ENCODE peak calls at places on chromosomes 4 and X, in four cellular contexts. One of them, this sample, is unnamed.

GRCh38 chr4:183722738-183723560 is 63.9 kb downstream of the TRAPPC11 start:
- DNase-seq in SK-N-SH: peak
- DNase-seq in HepG2: no peak
- DNase-seq in K562: no peak
- DNase-seq in this sample: peak

GRCh38 chr4:1345905-1346780 is 865 bp upstream of the UVSSA start:
- DNase-seq in K562: peak
- DNase-seq in SK-N-SH: peak
- DNase-seq in HepG2: peak
- DNase-seq in this sample: no peak

GRCh38 chr4:159766241-159766640 is 663.4 kb downstream of the RAPGEF2 start:
- DNase-seq in HepG2: peak
- DNase-seq in SK-N-SH: no peak
- DNase-seq in K562: no peak
- DNase-seq in this sample: no peak

GRCh38 chr4:157270552-157270951 is 50.0 kb downstream of the GRIA2 start:
- DNase-seq in K562: no peak
- DNase-seq in HepG2: no peak
- DNase-seq in SK-N-SH: no peak
- DNase-seq in this sample: no peak

GRCh38 chr4:180558427-180558826 is 1684.8 kb upstream of the TENM3 start:
- DNase-seq in K562: no peak
- DNase-seq in SK-N-SH: no peak
- DNase-seq in HepG2: no peak
- DNase-seq in this sample: no peak

GRCh38 chrX:40109288-40110008 is 11.7 kb upstream of the BCOR start:
- DNase-seq in K562: peak
- DNase-seq in SK-N-SH: peak
- DNase-seq in HepG2: peak
- DNase-seq in this sample: no peak

GRCh38 chrX:153643431-153644351 is 3.3 kb upstream of the DUSP9 start:
- DNase-seq in SK-N-SH: peak
- DNase-seq in K562: peak
- DNase-seq in HepG2: no peak
- DNase-seq in this sample: no peak

GRCh38 chrX:77640702-77641101 is 145.3 kb downstream of the ATRX start:
- DNase-seq in K562: no peak
- DNase-seq in SK-N-SH: no peak
- DNase-seq in HepG2: no peak
- DNase-seq in this sample: peak

GRCh38 chr4:1192091-1192492 is 19.7 kb upstream of the SPON2 start:
- DNase-seq in HepG2: no peak
- DNase-seq in SK-N-SH: peak
- DNase-seq in K562: no peak
- DNase-seq in this sample: no peak

GRCh38 chrX:17078031-17078730 is 131.7 kb downstream of the REPS2 start:
- DNase-seq in HepG2: no peak
- DNase-seq in K562: no peak
- DNase-seq in SK-N-SH: no peak
- DNase-seq in this sample: no peak

GRCh38 chr4:39227906-39228305 is 45.6 kb downstream of the WDR19 start:
- DNase-seq in K562: no peak
- DNase-seq in SK-N-SH: no peak
- DNase-seq in HepG2: no peak
- DNase-seq in this sample: no peak

GRCh38 chr4:18847276-18847890 is 825.8 kb upstream of the LCORL start:
- DNase-seq in HepG2: no peak
- DNase-seq in K562: no peak
- DNase-seq in SK-N-SH: no peak
- DNase-seq in this sample: no peak

GRCh38 chr4:177554966-177555574 is 112.8 kb upstream of the AGA start:
- DNase-seq in K562: peak
- DNase-seq in HepG2: no peak
- DNase-seq in SK-N-SH: peak
- DNase-seq in this sample: no peak

GRCh38 chr4:2712261-2712842 is 43.8 kb downstream of the TNIP2 start:
- DNase-seq in HepG2: no peak
- DNase-seq in SK-N-SH: no peak
- DNase-seq in K562: no peak
- DNase-seq in this sample: no peak

GRCh38 chr4:41611881-41612871 is 74.2 kb downstream of the LIMCH1 start:
- DNase-seq in K562: no peak
- DNase-seq in HepG2: no peak
- DNase-seq in SK-N-SH: peak
- DNase-seq in this sample: no peak

GRCh38 chr4:39114436-39114835 is 52.4 kb downstream of the KLHL5 start:
- DNase-seq in HepG2: no peak
- DNase-seq in SK-N-SH: no peak
- DNase-seq in K562: no peak
- DNase-seq in this sample: no peak

GRCh38 chr4:42519803-42520417 is 122.6 kb downstream of the SHISA3 start:
- DNase-seq in K562: peak
- DNase-seq in HepG2: peak
- DNase-seq in SK-N-SH: peak
- DNase-seq in this sample: peak

GRCh38 chrX:135520553-135521404 is at the start of gene INTS6L:
- DNase-seq in SK-N-SH: peak
- DNase-seq in K562: peak
- DNase-seq in HepG2: no peak
- DNase-seq in this sample: peak

GRCh38 chr4:6595897-6596537 is 21.0 kb downstream of the MAN2B2 start:
- DNase-seq in K562: peak
- DNase-seq in HepG2: no peak
- DNase-seq in SK-N-SH: no peak
- DNase-seq in this sample: no peak

GRCh38 chrX:45445745-45446412 is 245.2 kb upstream of the DIPK2B start:
- DNase-seq in HepG2: no peak
- DNase-seq in SK-N-SH: no peak
- DNase-seq in K562: no peak
- DNase-seq in this sample: no peak

GRCh38 chr4:2925931-2926860 is 37.0 kb downstream of the NOP14 start:
- DNase-seq in HepG2: no peak
- DNase-seq in SK-N-SH: no peak
- DNase-seq in K562: no peak
- DNase-seq in this sample: no peak

GRCh38 chr4:174110180-174110579 is 173.3 kb downstream of the FBXO8 start:
- DNase-seq in HepG2: no peak
- DNase-seq in SK-N-SH: no peak
- DNase-seq in K562: no peak
- DNase-seq in this sample: no peak

GRCh38 chr4:16916719-16917337 is 18.4 kb upstream of the LDB2 start:
- DNase-seq in K562: peak
- DNase-seq in HepG2: peak
- DNase-seq in SK-N-SH: peak
- DNase-seq in this sample: peak

GRCh38 chr4:12170308-12170707 is 741.6 kb upstream of the HS3ST1 start:
- DNase-seq in HepG2: no peak
- DNase-seq in K562: no peak
- DNase-seq in SK-N-SH: no peak
- DNase-seq in this sample: no peak

GRCh38 chr4:185249105-185249504 is 39.7 kb downstream of the SNX25 start:
- DNase-seq in K562: no peak
- DNase-seq in SK-N-SH: no peak
- DNase-seq in HepG2: no peak
- DNase-seq in this sample: no peak

GRCh38 chr4:95619525-95620443 is 71.0 kb upstream of the UNC5C start:
- DNase-seq in SK-N-SH: no peak
- DNase-seq in K562: no peak
- DNase-seq in HepG2: no peak
- DNase-seq in this sample: no peak

GRCh38 chr4:120819816-120820437 is 102.6 kb downstream of the PRDM5 start:
- DNase-seq in HepG2: no peak
- DNase-seq in K562: no peak
- DNase-seq in SK-N-SH: no peak
- DNase-seq in this sample: no peak

GRCh38 chr4:109266236-109266635 is 36.2 kb downstream of the COL25A1 start:
- DNase-seq in K562: no peak
- DNase-seq in HepG2: no peak
- DNase-seq in SK-N-SH: no peak
- DNase-seq in this sample: no peak

GRCh38 chr4:168917150-168917779 is 92.8 kb downstream of the CBR4 start:
- DNase-seq in SK-N-SH: peak
- DNase-seq in HepG2: peak
- DNase-seq in K562: peak
- DNase-seq in this sample: no peak

GRCh38 chr4:97370581-97370980 is 772.7 kb downstream of the STPG2 start:
- DNase-seq in HepG2: peak
- DNase-seq in SK-N-SH: no peak
- DNase-seq in K562: no peak
- DNase-seq in this sample: no peak

GRCh38 chr4:97374526-97374925 is 768.8 kb downstream of the STPG2 start:
- DNase-seq in HepG2: no peak
- DNase-seq in SK-N-SH: no peak
- DNase-seq in K562: no peak
- DNase-seq in this sample: no peak
- TF ChIP-seq NFIC in HepG2: no peak
- TF ChIP-seq NFIC in SK-N-SH: no peak
- TF ChIP-seq NFIC in K562: no peak
- TF ChIP-seq NFIC in this sample: no peak

GRCh38 chrX:97751016-97751415 is 867.3 kb downstream of the RPA4 start:
- DNase-seq in HepG2: no peak
- DNase-seq in K562: no peak
- DNase-seq in SK-N-SH: no peak
- DNase-seq in this sample: no peak
- TF ChIP-seq NFIC in HepG2: no peak
- TF ChIP-seq NFIC in K562: no peak
- TF ChIP-seq NFIC in SK-N-SH: no peak
- TF ChIP-seq NFIC in this sample: no peak

GRCh38 chr4:4334798-4335520 is 44.9 kb downstream of the ZBTB49 start:
- DNase-seq in HepG2: peak
- DNase-seq in K562: peak
- DNase-seq in SK-N-SH: peak
- DNase-seq in this sample: no peak
- TF ChIP-seq NFIC in HepG2: no peak
- TF ChIP-seq NFIC in K562: no peak
- TF ChIP-seq NFIC in SK-N-SH: no peak
- TF ChIP-seq NFIC in this sample: no peak

DNA sequence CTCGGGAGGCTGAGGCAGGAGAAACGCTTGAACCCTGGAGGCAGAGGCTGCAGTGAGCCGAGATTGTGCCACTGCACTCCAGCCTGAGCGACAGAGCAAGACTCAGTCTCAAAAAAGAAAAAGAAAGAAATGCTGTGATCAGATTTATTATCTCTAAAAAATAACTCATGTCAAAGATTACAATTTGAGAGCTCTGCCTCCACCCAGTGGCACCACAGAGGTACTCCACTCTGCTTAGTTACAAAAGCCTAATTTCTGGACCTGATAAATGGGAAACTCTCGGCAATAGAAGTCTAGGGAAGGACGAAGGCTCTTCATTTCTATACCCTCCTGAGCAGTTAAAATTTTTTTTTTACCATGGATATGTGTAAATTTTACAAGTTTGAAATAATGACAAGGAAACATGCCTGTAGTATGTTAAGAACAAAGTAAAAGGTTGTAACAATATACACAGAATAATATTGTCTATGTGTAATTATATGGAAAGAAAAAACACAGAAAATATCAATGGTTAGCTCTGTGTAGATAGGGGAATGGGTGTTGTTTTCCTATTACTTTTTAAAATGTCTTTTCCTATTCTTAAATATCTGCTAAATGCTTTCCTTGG is 149.8 kb downstream of the STIM2 start:
- DNase-seq in K562: peak
- DNase-seq in HepG2: peak
- DNase-seq in SK-N-SH: peak
- DNase-seq in this sample: peak
- TF ChIP-seq NFIC in K562: no peak
- TF ChIP-seq NFIC in HepG2: no peak
- TF ChIP-seq NFIC in SK-N-SH: no peak
- TF ChIP-seq NFIC in this sample: no peak

This sample was measured in GM12878.